ENCODE peak calls at places on chromosomes 12 and 14, in four cellular contexts. Z, K, M and X are unnamed samples.

GRCh38 chr14:65780566-65780965 is 368.0 kb downstream of the FUT8 start:
- DNase-seq in Z (no peak), K (no peak), M (no peak), X (no peak)

GRCh38 chr12:96073346-96074336 is 38.3 kb upstream of the LTA4H start:
- DNase-seq in Z (peak), K (no peak), M (no peak), X (no peak)

GRCh38 chr12:51269174-51270066 is 795 bp downstream of the SMAGP start:
- DNase-seq in Z (peak), K (no peak), M (peak), X (peak)

GRCh38 chr14:41749425-41749824 is 142.7 kb downstream of the LRFN5 start:
- DNase-seq in Z (no peak), K (no peak), M (no peak), X (no peak)

GRCh38 chr12:115357681-115358080 is 673.7 kb upstream of the TBX3 start:
- DNase-seq in Z (no peak), K (no peak), M (no peak), X (no peak)

GRCh38 chr12:110936367-110937103 is 16.2 kb upstream of the MYL2 start:
- DNase-seq in Z (no peak), K (no peak), M (no peak), X (peak)

GRCh38 chr14:55107766-55108554 is 21.1 kb upstream of the LGALS3 start:
- DNase-seq in Z (peak), K (no peak), M (peak), X (no peak)

GRCh38 chr12:40222247-40222646 is 2.5 kb upstream of the LRRK2 start:
- DNase-seq in Z (peak), K (no peak), M (no peak), X (no peak)

GRCh38 chr12:4911316-4911994 is 1.8 kb downstream of the KCNA1 start:
- DNase-seq in Z (no peak), K (no peak), M (no peak), X (no peak)

GRCh38 chr12:4914720-4915119 is 5.0 kb downstream of the KCNA1 start:
- DNase-seq in Z (no peak), K (no peak), M (no peak), X (no peak)

GRCh38 chr12:4918950-4919660 is 9.4 kb downstream of the KCNA1 start:
- DNase-seq in Z (no peak), K (no peak), M (no peak), X (no peak)

GRCh38 chr12:4910502-4911315 is 1.0 kb downstream of the KCNA1 start:
- DNase-seq in Z (no peak), K (no peak), M (no peak), X (peak)

GRCh38 chr12:4915752-4916151 is 6.0 kb downstream of the KCNA1 start:
- DNase-seq in Z (no peak), K (no peak), M (no peak), X (no peak)
- TF ChIP-seq CTCF in Z (no peak), K (no peak), M (no peak), X (no peak)

GRCh38 chr14:74475678-74476077 is 17.4 kb downstream of the NPC2 start:
- DNase-seq in Z (no peak), K (no peak), M (no peak), X (no peak)

GRCh38 chr14:74478996-74479635 is 14.0 kb downstream of the NPC2 start:
- DNase-seq in Z (no peak), K (no peak), M (peak), X (no peak)

GRCh38 chr14:74476107-74476506 is 17.0 kb downstream of the NPC2 start:
- DNase-seq in Z (no peak), K (no peak), M (no peak), X (no peak)

GRCh38 chr14:74474376-74474775 is 18.7 kb downstream of the NPC2 start:
- DNase-seq in Z (no peak), K (no peak), M (no peak), X (no peak)

GRCh38 chr14:74476607-74477006 is 16.5 kb downstream of the NPC2 start:
- DNase-seq in Z (no peak), K (no peak), M (no peak), X (no peak)
- TF ChIP-seq GABPA in Z (no peak), K (no peak), M (no peak), X (no peak)

GRCh38 chr14:92586966-92587365 is 73.4 kb downstream of the RIN3 start:
- DNase-seq in Z (no peak), K (no peak), M (no peak), X (no peak)

GRCh38 chr14:92591346-92591745 is 77.8 kb downstream of the RIN3 start:
- DNase-seq in Z (no peak), K (no peak), M (no peak), X (no peak)

GRCh38 chr14:92590941-92591340 is 77.4 kb downstream of the RIN3 start:
- DNase-seq in Z (no peak), K (no peak), M (no peak), X (no peak)

GRCh38 chr14:92586001-92586947 is 72.7 kb downstream of the RIN3 start:
- DNase-seq in Z (peak), K (peak), M (no peak), X (no peak)

DNA sequence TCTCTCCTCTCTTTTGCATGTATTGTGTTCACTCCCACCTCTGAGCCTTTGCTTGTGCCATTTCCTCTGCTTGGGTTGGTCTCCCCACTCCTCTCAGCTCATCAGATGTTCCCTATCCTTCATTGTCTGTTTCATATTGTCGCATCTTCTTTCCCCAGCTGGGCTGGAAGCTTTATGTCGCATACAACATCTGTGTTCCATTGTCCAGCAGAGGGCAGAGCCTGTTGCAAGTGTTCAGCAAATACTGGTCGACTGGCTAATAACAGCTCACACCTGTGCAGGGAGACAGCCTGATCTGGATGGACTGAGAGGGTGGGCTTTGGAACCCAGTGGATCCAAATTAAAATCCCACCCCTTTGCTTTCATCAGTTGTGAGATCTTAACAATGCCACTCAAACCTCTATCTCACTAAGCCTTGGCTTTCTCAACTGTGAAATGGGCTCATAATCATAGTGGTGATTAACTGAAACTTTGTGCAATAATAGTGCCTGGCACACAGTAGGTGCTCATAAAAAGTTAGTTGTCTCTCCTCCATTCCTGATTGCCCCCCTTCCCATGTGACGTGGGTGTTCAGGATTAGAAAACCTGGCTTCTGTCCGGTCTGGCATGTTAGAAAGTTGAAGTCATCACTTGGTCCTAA is 75.8 kb downstream of the RIN3 start:
- DNase-seq in Z (no peak), K (no peak), M (peak), X (no peak)
- TF ChIP-seq CTCF in Z (no peak), K (peak), M (peak), X (peak)

GRCh38 chr12:2161478-2161877 is 108.7 kb downstream of the CACNA1C start:
- DNase-seq in Z (no peak), K (no peak), M (no peak), X (no peak)
- TF ChIP-seq GABPA in Z (no peak), K (no peak), M (no peak), X (no peak)

GRCh38 chr14:91041450-91041849 is 19.0 kb downstream of the RPS6KA5 start:
- DNase-seq in Z (no peak), K (no peak), M (no peak), X (no peak)
- TF ChIP-seq CTCF in Z (no peak), K (no peak), M (no peak), X (no peak)

GRCh38 chr12:113208041-113208934 is 13.0 kb upstream of the TPCN1 start:
- DNase-seq in Z (peak), K (peak), M (peak), X (no peak)
- TF ChIP-seq GABPA in Z (peak), K (peak), M (peak), X (no peak)

DNA sequence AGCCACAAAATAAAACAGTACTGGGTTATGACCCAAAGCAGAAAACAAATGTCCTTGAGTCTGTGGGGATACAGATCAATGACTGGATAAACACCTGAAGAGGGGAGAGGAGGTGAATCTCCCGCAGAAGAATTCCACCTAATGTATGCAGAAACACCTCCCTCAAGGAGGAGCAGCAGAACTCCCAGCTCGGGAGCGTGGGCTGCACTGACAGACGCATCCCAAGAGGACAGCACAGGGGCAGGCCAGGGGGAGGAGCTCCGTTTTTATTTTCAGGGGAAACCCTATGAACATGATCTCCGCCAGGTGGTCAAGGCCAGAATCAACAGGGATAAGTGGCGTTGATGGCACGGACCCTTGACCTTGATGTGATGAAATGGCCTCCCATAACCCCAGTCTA is 41.8 kb upstream of the PPP2R5C start:
- DNase-seq in Z (no peak), K (no peak), M (no peak), X (no peak)
- TF ChIP-seq CTCF in Z (no peak), K (no peak), M (no peak), X (peak)

GRCh38 chr14:75981826-75982723 is at the start of gene TGFB3:
- DNase-seq in Z (peak), K (no peak), M (peak), X (peak)
- TF ChIP-seq GABPA in Z (no peak), K (no peak), M (no peak), X (no peak)

GRCh38 chr12:120686690-120687569 is at the start of gene MLEC:
- DNase-seq in Z (peak), K (peak), M (peak), X (peak)
- TF ChIP-seq CTCF in Z (no peak), K (peak), M (peak), X (peak)

GRCh38 chr12:6386522-6386921 is 2.6 kb downstream of the LTBR start:
- DNase-seq in Z (no peak), K (no peak), M (no peak), X (no peak)

GRCh38 chr12:6384499-6385436 is 806 bp downstream of the LTBR start:
- DNase-seq in Z (no peak), K (no peak), M (peak), X (no peak)

GRCh38 chr12:6386038-6386437 is 2.1 kb downstream of the LTBR start:
- DNase-seq in Z (no peak), K (no peak), M (no peak), X (no peak)

GRCh38 chr12:6382371-6382770 is 1.6 kb upstream of the LTBR start:
- DNase-seq in Z (no peak), K (no peak), M (no peak), X (no peak)

GRCh38 chr12:6383572-6384498 is at the start of gene LTBR:
- DNase-seq in Z (peak), K (no peak), M (peak), X (peak)
- TF ChIP-seq GABPA in Z (no peak), K (no peak), M (peak), X (peak)